ENCODE peak calls at places on chromosomes 5 and 9, in four cellular contexts. G is SIG-M5; Q is fibroblast of villous mesenchyme; O is activated CD8-positive, alpha-beta memory T cell treated with anti-CD3 and anti-CD28 coated beads, Interleukin-2, amount 50 U/mL, for 48 hours. X is an unnamed sample.

GRCh38 chr5:100496296-100496695 is 38.9 kb upstream of the FAM174A start:
- DNase-seq in G (no peak), Q (no peak), O (no peak), X (no peak)

GRCh38 chr9:70382709-70383605 is 31.5 kb downstream of the KLF9 start:
- DNase-seq in G (no peak), Q (no peak), O (no peak), X (peak; percentile 23)

GRCh38 chr5:153672347-153673090 is 182.0 kb downstream of the GRIA1 start:
- DNase-seq in G (no peak), Q (no peak), O (no peak), X (no peak)

GRCh38 chr5:65394078-65394477 is 87.6 kb downstream of the ADAMTS6 start:
- DNase-seq in G (no peak), Q (peak; percentile 97), O (no peak), X (peak; percentile 83)

GRCh38 chr5:129945031-129945430 is 40.8 kb downstream of the CHSY3 start:
- DNase-seq in G (no peak), Q (peak; percentile 74), O (no peak), X (peak; percentile 85)

GRCh38 chr5:174229640-174230350 is 184.3 kb downstream of the NSG2 start:
- DNase-seq in G (no peak), Q (peak; percentile 1), O (no peak), X (no peak)

GRCh38 chr9:107637421-107638420 is 148.2 kb upstream of the KLF4 start:
- DNase-seq in G (no peak), Q (peak; percentile 98), O (no peak), X (peak; percentile 99)

GRCh38 chr9:90013778-90014177 is 409.0 kb downstream of the GADD45G start:
- DNase-seq in G (no peak), Q (no peak), O (no peak), X (no peak)

GRCh38 chr9:133758228-133758627 is 20.1 kb upstream of the SARDH start:
- DNase-seq in G (no peak), Q (no peak), O (no peak), X (no peak)

GRCh38 chr9:127603226-127603625 is 8.9 kb upstream of the STXBP1 start:
- DNase-seq in G (no peak), Q (peak; percentile 33), O (no peak), X (no peak)

GRCh38 chr9:32782476-32783167 is 718 bp upstream of the TMEM215 start:
- DNase-seq in G (no peak), Q (no peak), O (no peak), X (no peak)

GRCh38 chr9:100554935-100555401 is 22.9 kb upstream of the CAVIN4 start:
- DNase-seq in G (no peak), Q (peak; percentile 64), O (no peak), X (peak; percentile 33)

GRCh38 chr5:72817076-72817476 is 615 bp downstream of the TNPO1 start:
- DNase-seq in G (no peak), Q (peak; percentile 72), O (peak; percentile 71), X (peak; percentile 86)

GRCh38 chr9:81473708-81474107 is 215.6 kb downstream of the TLE1 start:
- DNase-seq in G (no peak), Q (no peak), O (no peak), X (no peak)

GRCh38 chr5:80516826-80517225 is 28.9 kb downstream of the FAM151B start:
- DNase-seq in G (no peak), Q (peak; percentile 80), O (no peak), X (peak; percentile 92)

GRCh38 chr9:4102078-4102477 is 197.8 kb downstream of the GLIS3 start:
- DNase-seq in G (no peak), Q (peak; percentile 48), O (no peak), X (peak; percentile 87)

GRCh38 chr5:53418844-53419243 is 61.6 kb upstream of the FST start:
- DNase-seq in G (no peak), Q (peak; percentile 95), O (no peak), X (peak; percentile 93)

GRCh38 chr5:139747583-139748504 is 47.8 kb upstream of the PSD2 start:
- DNase-seq in G (no peak), Q (peak; percentile 52), O (peak; percentile 78), X (peak; percentile 70)